ENCODE peak calls at places on chromosome 5, in seven cellular contexts. I is GM12878, B is H54, O is HepG2, G is lower leg skin, R is transverse colon, D is A549. C is an unnamed sample.

GRCh38 chr5:80238778-80239679 is 16.8 kb downstream of the SERINC5 start:
- DNase-seq in I (no peak), B (no peak), O (no peak), G (peak; percentile 91), R (peak; percentile 63), D (no peak), C (no peak)

GRCh38 chr5:104198156-104198555 is 635.6 kb upstream of the NUDT12 start:
- DNase-seq in I (no peak), B (no peak), O (peak; percentile 31), G (no peak), R (no peak), D (no peak), C (no peak)

GRCh38 chr5:8829322-8830029 is 716.4 kb downstream of the SEMA5A start:
- DNase-seq in I (no peak), B (peak; percentile 85), O (no peak), G (no peak), R (no peak), D (peak; percentile 18), C (no peak)

GRCh38 chr5:67490543-67491321 is 294.1 kb upstream of the CD180 start:
- DNase-seq in I (no peak), B (no peak), O (no peak), G (no peak), R (peak; percentile 53), D (no peak), C (no peak)

GRCh38 chr5:103514381-103514780 is 48.2 kb downstream of the NUDT12 start:
- DNase-seq in I (no peak), B (no peak), O (no peak), G (no peak), R (no peak), D (no peak), C (no peak)

GRCh38 chr5:144332265-144332664 is 161.6 kb downstream of the KCTD16 start:
- DNase-seq in I (no peak), B (no peak), O (no peak), G (no peak), R (no peak), D (no peak), C (no peak)

GRCh38 chr5:158943057-158943456 is 156.7 kb downstream of the EBF1 start:
- DNase-seq in I (no peak), B (peak; percentile 41), O (peak; percentile 18), G (no peak), R (no peak), D (peak; percentile 92), C (no peak)

GRCh38 chr5:61366841-61367240 is 34.8 kb downstream of the ZSWIM6 start:
- DNase-seq in I (no peak), B (no peak), O (no peak), G (no peak), R (no peak), D (no peak), C (no peak)

GRCh38 chr5:157903117-157903450 is 44.1 kb upstream of the CLINT1 start:
- DNase-seq in I (no peak), B (no peak), O (no peak), G (no peak), R (no peak), D (no peak), C (no peak)

DNA sequence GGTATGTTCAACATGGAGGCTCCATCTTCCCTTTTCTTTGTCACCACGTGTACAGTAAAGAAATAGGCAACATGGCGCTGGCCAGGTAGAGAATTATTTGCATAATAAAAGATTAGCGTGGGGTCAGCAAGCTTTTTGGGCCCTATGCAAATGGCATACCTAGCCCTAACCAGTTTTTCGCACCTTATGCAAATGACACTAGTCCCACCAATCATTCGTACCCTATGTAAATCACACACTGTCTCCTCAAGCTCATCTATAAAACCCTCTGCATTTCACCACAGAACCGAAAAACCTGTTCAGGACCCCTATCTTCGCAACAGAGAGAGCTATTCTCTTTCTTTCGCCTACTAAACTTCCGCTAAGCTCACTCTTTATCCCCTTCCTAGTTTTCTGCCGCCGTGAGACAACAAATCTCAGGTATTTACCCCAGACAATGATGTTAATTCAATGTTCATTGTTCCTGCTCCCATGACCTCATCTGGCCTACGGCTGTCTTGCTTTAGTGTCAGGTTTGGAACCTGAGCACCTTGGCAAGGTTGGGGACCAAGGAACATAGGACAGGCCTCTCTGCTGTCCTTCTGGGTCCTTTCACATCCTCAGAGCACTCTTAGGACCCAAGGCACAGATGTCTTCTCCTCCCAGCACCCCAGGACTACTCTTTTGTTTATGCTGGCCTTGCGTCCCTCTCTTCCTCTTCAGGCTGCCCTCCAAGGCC is 180.7 kb upstream of the RAI14 start:
- DNase-seq in I (no peak), B (no peak), O (no peak), G (no peak), R (no peak), D (no peak), C (no peak)
- TF ChIP-seq POLR2A in I (no peak), B (no peak), O (no peak), G (no peak), R (no peak), D (no peak), C (no peak)

GRCh38 chr5:171192111-171192510 is 116.9 kb upstream of the TLX3 start:
- DNase-seq in I (no peak), B (no peak), O (no peak), G (no peak), R (no peak), D (no peak), C (no peak)

DNA sequence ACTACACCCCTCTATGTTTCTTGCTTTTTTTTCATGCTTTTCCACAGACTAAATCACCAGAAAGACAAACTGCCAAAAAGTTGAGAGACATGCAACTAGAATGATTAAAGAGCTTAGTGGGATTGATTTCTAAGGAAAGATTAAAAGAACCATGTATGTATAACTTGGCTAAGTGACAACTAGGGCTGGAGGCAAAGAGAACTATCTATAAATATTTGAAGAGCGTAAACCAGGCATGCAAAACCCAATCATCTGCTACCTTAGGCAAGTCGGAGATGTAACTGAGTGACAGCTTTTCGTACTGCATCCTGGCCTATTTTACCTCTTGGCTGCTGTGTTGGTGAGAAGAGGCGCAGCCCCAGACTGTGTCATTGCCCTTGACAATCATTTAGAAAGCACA is 121.0 kb upstream of the TLX3 start:
- DNase-seq in I (no peak), B (no peak), O (no peak), G (no peak), R (no peak), D (no peak), C (no peak)
- TF ChIP-seq POLR2A in I (no peak), B (no peak), O (no peak), G (no peak), R (no peak), D (no peak), C (no peak)

GRCh38 chr5:172640822-172641358 is at the start of gene NEURL1B:
- DNase-seq in I (no peak), B (peak; percentile 89), O (peak; percentile 29), G (no peak), R (peak; percentile 87), D (peak; percentile 86), C (peak; percentile 74)
- TF ChIP-seq POLR2A in I (peak; percentile 41), B (peak; percentile 41), O (no peak), G (no peak), R (peak; percentile 64), D (no peak), C (peak; percentile 81)

GRCh38 chr5:139708434-139708849 is 60.3 kb downstream of the CXXC5 start:
- DNase-seq in I (no peak), B (no peak), O (no peak), G (no peak), R (no peak), D (no peak), C (no peak)

GRCh38 chr5:139710370-139711066 is 62.4 kb downstream of the CXXC5 start:
- DNase-seq in I (no peak), B (peak; percentile 65), O (peak; percentile 73), G (no peak), R (peak; percentile 61), D (peak; percentile 47), C (peak; percentile 66)

GRCh38 chr5:139707445-139708003 is 59.4 kb downstream of the CXXC5 start:
- DNase-seq in I (no peak), B (no peak), O (peak; percentile 68), G (no peak), R (no peak), D (no peak), C (no peak)

GRCh38 chr5:139709587-139710369 is 61.6 kb downstream of the CXXC5 start:
- DNase-seq in I (no peak), B (no peak), O (no peak), G (no peak), R (peak; percentile 34), D (no peak), C (peak; percentile 49)

DNA sequence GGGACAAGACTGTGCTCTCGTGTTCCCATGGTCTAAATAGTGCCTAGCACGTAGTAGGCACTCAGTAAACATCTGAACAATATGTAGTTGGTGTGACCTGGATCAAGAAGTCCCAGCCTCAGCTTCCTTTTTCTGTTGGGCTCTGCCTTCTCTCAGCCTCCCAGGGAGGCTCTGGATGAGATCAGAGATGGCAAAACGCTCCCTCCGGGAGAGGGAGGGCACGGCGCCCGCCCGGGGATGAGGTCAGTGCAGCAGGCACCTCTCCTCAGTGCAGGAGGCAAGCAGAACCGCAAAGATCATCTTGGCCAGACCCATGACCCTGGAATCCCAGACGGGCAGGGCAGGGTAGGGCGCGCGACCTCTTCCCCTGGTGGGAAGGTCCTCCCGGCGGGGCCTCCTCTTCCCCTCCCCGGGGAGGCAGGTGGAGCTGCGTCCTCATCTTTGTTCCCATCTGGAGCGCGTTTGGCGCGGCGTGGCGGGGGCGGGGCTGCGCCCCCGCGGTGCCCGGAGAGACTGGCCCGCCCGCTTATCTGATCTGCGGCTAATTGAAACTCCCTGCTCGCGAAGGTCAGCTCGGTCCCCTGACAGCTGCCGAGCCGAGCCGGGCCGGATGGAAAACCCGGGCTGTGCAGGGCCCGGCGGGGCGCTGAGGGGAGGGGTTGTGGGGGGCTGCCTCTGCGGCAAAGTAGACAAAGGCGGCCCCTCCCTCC is 60.9 kb downstream of the CXXC5 start:
- DNase-seq in I (no peak), B (peak; percentile 91), O (peak; percentile 75), G (no peak), R (peak; percentile 53), D (no peak), C (peak; percentile 70)
- TF ChIP-seq POLR2A in I (no peak), B (peak; percentile 18), O (no peak), G (no peak), R (no peak), D (no peak), C (no peak)

DNA sequence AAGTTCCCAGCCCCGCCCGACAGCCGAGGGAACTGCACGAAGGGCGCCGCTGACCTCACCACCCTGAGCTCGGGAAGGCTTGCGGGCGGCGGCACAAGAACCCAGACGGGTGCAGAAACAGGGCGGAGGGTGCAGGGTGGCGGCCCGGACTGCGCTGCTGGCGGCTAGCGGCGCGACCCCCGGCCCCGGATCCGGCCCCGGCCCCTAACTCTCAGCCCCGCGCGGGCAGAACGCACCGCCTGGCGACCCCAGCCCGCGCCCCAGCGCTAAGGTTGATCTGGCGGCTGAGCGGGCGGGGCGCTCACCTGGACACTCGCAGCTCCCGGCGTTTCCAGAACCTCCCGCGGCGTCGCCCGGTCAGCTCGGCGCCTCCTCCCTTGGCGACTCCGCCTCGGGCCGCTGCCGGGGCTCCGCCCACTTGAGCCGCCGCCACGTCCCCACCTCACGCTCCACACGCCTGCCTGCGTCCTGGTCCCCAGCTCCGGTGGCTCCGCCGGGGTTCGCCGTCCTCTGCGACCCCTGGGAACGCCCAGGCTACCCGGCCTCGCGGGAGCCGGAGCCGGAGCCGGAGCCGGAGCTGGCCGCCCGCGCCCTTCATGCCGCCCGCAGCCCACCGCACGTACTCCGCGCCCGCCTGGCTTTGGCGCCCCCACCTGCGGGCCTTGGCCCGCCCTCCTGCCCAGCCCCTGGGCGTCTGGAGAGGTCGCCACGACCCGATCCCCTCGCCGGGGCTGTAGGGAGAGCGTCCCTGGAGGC is at the start of gene P4HA2:
- DNase-seq in I (no peak), B (peak; percentile 83), O (peak; percentile 64), G (peak; percentile 96), R (peak; percentile 91), D (peak; percentile 78), C (peak; percentile 71)
- TF ChIP-seq POLR2A in I (peak; percentile 68), B (peak; percentile 58), O (peak; percentile 88), G (no peak), R (peak; percentile 86), D (peak; percentile 78), C (no peak)

C was measured in erythroblast.